ENCODE peak calls at places on chromosomes 16 and 17, in eight cellular contexts. E is H9, P is tibial nerve, H is cardiac fibroblast, S is progenitor cell of endocrine pancreas, N is choroid plexus epithelial cell, W is astrocyte of the spinal cord, G is NB4. U is an unnamed sample.

GRCh38 chr17:43834106-43834505 is 1.2 kb upstream of the MPP3 start:
- DNase-seq in E (no peak), P (peak), H (peak), S (no peak), N (peak), W (no peak), G (peak), U (no peak)

GRCh38 chr17:47197821-47198220 is 8.7 kb upstream of the CDC27 start:
- DNase-seq in E (no peak), P (no peak), H (no peak), S (no peak), N (no peak), W (no peak), G (no peak), U (no peak)

GRCh38 chr17:21374455-21375161 is 1.5 kb upstream of the KCNJ12 start:
- DNase-seq in E (no peak), P (no peak), H (peak), S (no peak), N (no peak), W (no peak), G (peak), U (no peak)

GRCh38 chr16:11138026-11138768 is 117.8 kb downstream of the SOCS1 start:
- DNase-seq in E (peak), P (no peak), H (no peak), S (no peak), N (no peak), W (no peak), G (no peak), U (no peak)

GRCh38 chr16:84922351-84923135 is 88.8 kb downstream of the ZDHHC7 start:
- DNase-seq in E (no peak), P (peak), H (peak), S (no peak), N (peak), W (no peak), G (peak), U (no peak)

GRCh38 chr17:8189041-8189710 is 804 bp downstream of the BORCS6 start:
- DNase-seq in E (no peak), P (no peak), H (no peak), S (peak), N (peak), W (no peak), G (no peak), U (no peak)

GRCh38 chr17:43784068-43784467 is 3.8 kb downstream of the CFAP97D1 start:
- DNase-seq in E (no peak), P (no peak), H (no peak), S (no peak), N (no peak), W (peak), G (no peak), U (no peak)

GRCh38 chr17:43021739-43022512 is at the start of gene VAT1:
- DNase-seq in E (peak), P (peak), H (peak), S (peak), N (peak), W (peak), G (peak), U (peak)

GRCh38 chr17:80284631-80285030 is 24.0 kb downstream of the RNF213 start:
- DNase-seq in E (peak), P (no peak), H (no peak), S (no peak), N (no peak), W (no peak), G (peak), U (no peak)
- TF ChIP-seq CTCF in E (peak), P (no peak), H (no peak), S (no peak), N (peak), W (no peak), G (peak), U (no peak)

DNA sequence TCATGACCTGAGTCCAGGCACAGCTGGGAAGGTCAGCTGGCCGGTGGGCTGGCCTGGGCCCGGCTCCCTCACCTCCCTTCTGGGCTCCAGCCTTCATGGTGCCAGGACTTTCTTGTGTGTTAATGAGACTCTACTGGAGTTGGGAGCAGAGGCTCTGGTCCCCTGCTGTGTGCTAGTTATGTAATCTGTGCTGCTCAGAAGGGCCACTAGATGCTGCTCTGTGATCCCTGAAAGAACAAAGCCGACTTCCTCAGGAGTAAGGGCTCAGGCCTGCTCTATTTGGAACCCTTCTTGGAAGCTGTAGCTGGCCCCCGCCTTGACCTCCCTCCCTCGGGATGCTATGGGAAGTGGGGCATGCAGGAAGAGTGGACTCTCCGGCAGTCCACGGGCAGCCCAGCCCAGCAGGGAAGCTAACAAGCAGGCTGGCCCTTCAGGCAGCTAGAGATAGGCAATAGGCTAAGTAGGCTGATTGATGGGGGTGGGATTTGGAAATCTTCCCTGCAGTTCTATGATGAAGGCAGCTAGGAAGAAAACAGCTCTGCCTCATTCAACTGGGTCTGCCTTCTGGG is 3.3 kb upstream of the CDK5R1 start:
- DNase-seq in E (peak), P (peak), H (peak), S (no peak), N (peak), W (peak), G (peak), U (peak)
- TF ChIP-seq CTCF in E (peak), P (peak), H (peak), S (peak), N (peak), W (peak), G (peak), U (peak)

GRCh38 chr17:48604770-48605329 is at the start of gene HOXB6:
- DNase-seq in E (no peak), P (no peak), H (no peak), S (no peak), N (no peak), W (peak), G (no peak), U (no peak)
- TF ChIP-seq CTCF in E (no peak), P (no peak), H (no peak), S (no peak), N (no peak), W (no peak), G (no peak), U (no peak)

GRCh38 chr16:62068747-62069146 is 32.5 kb upstream of the CDH8 start:
- DNase-seq in E (peak), P (no peak), H (no peak), S (no peak), N (no peak), W (no peak), G (peak), U (no peak)
- TF ChIP-seq CTCF in E (peak), P (no peak), H (peak), S (peak), N (no peak), W (peak), G (peak), U (peak)

GRCh38 chr16:76650579-76650978 is 373.4 kb downstream of the CNTNAP4 start:
- DNase-seq in E (no peak), P (no peak), H (no peak), S (no peak), N (no peak), W (no peak), G (no peak), U (no peak)

GRCh38 chr16:76656951-76657498 is 379.8 kb downstream of the CNTNAP4 start:
- DNase-seq in E (no peak), P (no peak), H (no peak), S (no peak), N (no peak), W (no peak), G (no peak), U (no peak)

GRCh38 chr16:76654421-76654820 is 377.2 kb downstream of the CNTNAP4 start:
- DNase-seq in E (no peak), P (no peak), H (no peak), S (no peak), N (no peak), W (no peak), G (no peak), U (no peak)

DNA sequence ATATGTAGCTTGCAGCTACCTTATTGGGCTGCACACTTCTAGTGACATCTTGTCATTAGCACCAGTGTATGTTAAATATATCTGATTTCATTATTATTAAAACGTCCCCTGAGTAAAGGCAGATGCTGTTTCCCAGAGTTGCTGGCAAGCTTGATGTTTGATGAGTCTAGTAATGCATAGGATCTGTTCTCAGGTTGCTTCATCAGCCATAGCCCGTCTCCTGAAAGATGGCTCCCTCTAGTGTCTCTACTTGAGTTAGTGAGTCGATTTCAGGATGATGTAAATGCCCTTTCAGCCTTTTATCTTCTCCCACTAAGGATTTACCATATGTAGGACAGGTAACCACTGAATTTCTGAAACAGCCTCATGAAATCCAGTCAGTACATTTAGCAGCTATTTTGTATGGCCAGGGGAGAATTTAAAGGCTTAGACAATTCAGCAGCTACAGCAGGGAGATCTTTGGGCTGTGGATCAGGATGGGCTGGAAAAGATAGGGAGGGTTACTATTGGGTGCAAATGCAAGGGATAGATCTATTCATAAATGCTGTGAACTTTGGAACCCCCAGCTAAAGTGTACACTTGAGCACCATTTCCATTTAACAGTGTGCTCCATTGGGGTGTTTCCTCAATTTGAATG is 376.3 kb downstream of the CNTNAP4 start:
- DNase-seq in E (peak), P (no peak), H (peak), S (no peak), N (peak), W (peak), G (peak), U (no peak)
- TF ChIP-seq CTCF in E (peak), P (peak), H (peak), S (peak), N (peak), W (peak), G (peak), U (peak)

U was measured in type B pancreatic cell.